ENCODE peak calls at places on chromosomes 16 and 17, in five cellular contexts. One of them, this sample, is unnamed.

GRCh38 chr17:73288534-73289302 is 23.1 kb downstream of the CDC42EP4 start:
- DNase-seq in T-cell: no peak
- DNase-seq in RWPE1: no peak
- DNase-seq in kidney epithelial cell: no peak
- DNase-seq in H7: no peak
- DNase-seq in this sample: peak

GRCh38 chr17:73118876-73119485 is 26.5 kb upstream of the SLC39A11 start:
- DNase-seq in T-cell: no peak
- DNase-seq in RWPE1: no peak
- DNase-seq in kidney epithelial cell: no peak
- DNase-seq in H7: no peak
- DNase-seq in this sample: no peak

GRCh38 chr16:57615813-57616212 is 12.6 kb upstream of the ADGRG1 start:
- DNase-seq in T-cell: no peak
- DNase-seq in RWPE1: no peak
- DNase-seq in kidney epithelial cell: no peak
- DNase-seq in H7: no peak
- DNase-seq in this sample: no peak

GRCh38 chr17:68783861-68784260 is 171.3 kb downstream of the ABCA8 start:
- DNase-seq in T-cell: no peak
- DNase-seq in RWPE1: no peak
- DNase-seq in kidney epithelial cell: no peak
- DNase-seq in H7: no peak
- DNase-seq in this sample: no peak

GRCh38 chr17:57276621-57277020 is 20.3 kb downstream of the MSI2 start:
- DNase-seq in T-cell: no peak
- DNase-seq in RWPE1: no peak
- DNase-seq in kidney epithelial cell: no peak
- DNase-seq in H7: no peak
- DNase-seq in this sample: no peak

GRCh38 chr17:64024781-64025731 is 4.6 kb upstream of the ICAM2 start:
- DNase-seq in T-cell: peak
- DNase-seq in RWPE1: no peak
- DNase-seq in kidney epithelial cell: no peak
- DNase-seq in H7: peak
- DNase-seq in this sample: no peak

GRCh38 chr16:71930013-71930563 is 34.8 kb downstream of the IST1 start:
- DNase-seq in T-cell: no peak
- DNase-seq in RWPE1: no peak
- DNase-seq in kidney epithelial cell: no peak
- DNase-seq in H7: no peak
- DNase-seq in this sample: no peak

GRCh38 chr16:11481987-11482386 is 104.7 kb downstream of the LITAF start:
- DNase-seq in T-cell: no peak
- DNase-seq in RWPE1: no peak
- DNase-seq in kidney epithelial cell: no peak
- DNase-seq in H7: no peak
- DNase-seq in this sample: no peak

GRCh38 chr17:42682400-42683384 is at the start of gene CNTNAP1:
- DNase-seq in T-cell: no peak
- DNase-seq in RWPE1: peak
- DNase-seq in kidney epithelial cell: no peak
- DNase-seq in H7: peak
- DNase-seq in this sample: no peak

GRCh38 chr17:6304894-6305612 is 129.9 kb downstream of the AIPL1 start:
- DNase-seq in T-cell: no peak
- DNase-seq in RWPE1: no peak
- DNase-seq in kidney epithelial cell: peak
- DNase-seq in H7: no peak
- DNase-seq in this sample: no peak

GRCh38 chr16:30893744-30894539 is at the start of gene BCL7C:
- DNase-seq in T-cell: peak
- DNase-seq in RWPE1: peak
- DNase-seq in kidney epithelial cell: no peak
- DNase-seq in H7: peak
- DNase-seq in this sample: peak

GRCh38 chr17:43648916-43649315 is 12.8 kb downstream of the MEOX1 start:
- DNase-seq in T-cell: no peak
- DNase-seq in RWPE1: no peak
- DNase-seq in kidney epithelial cell: no peak
- DNase-seq in H7: no peak
- DNase-seq in this sample: no peak

GRCh38 chr16:53924311-53924860 is 220.4 kb downstream of the FTO start:
- DNase-seq in T-cell: no peak
- DNase-seq in RWPE1: no peak
- DNase-seq in kidney epithelial cell: no peak
- DNase-seq in H7: no peak
- DNase-seq in this sample: no peak

GRCh38 chr16:24838554-24839266 is 7.1 kb upstream of the SLC5A11 start:
- DNase-seq in T-cell: no peak
- DNase-seq in RWPE1: no peak
- DNase-seq in kidney epithelial cell: peak
- DNase-seq in H7: no peak
- DNase-seq in this sample: peak

GRCh38 chr16:72985148-72985882 is 62.6 kb downstream of the ZFHX3 start:
- DNase-seq in T-cell: no peak
- DNase-seq in RWPE1: no peak
- DNase-seq in kidney epithelial cell: no peak
- DNase-seq in H7: no peak
- DNase-seq in this sample: no peak

GRCh38 chr17:50909765-50910661 is 43.9 kb upstream of the TOB1 start:
- DNase-seq in T-cell: peak
- DNase-seq in RWPE1: no peak
- DNase-seq in kidney epithelial cell: no peak
- DNase-seq in H7: no peak
- DNase-seq in this sample: no peak

GRCh38 chr16:11681977-11682654 is 13.9 kb downstream of the SNN start:
- DNase-seq in T-cell: no peak
- DNase-seq in RWPE1: no peak
- DNase-seq in kidney epithelial cell: no peak
- DNase-seq in H7: no peak
- DNase-seq in this sample: no peak

This sample was measured in PC-9.